ENCODE peak calls at places on chromosomes 3 and 15, in five cellular contexts. V is MM.1S, N is neural progenitor cell, E is OCI-LY7, H is SK-N-SH. W is an unnamed sample.

GRCh38 chr3:55189359-55189801 is 261.5 kb upstream of the LRTM1 start:
- DNase-seq in V (no peak), N (no peak), E (no peak), H (no peak), W (peak; percentile 29)

GRCh38 chr15:35013370-35013769 is 25.3 kb upstream of the ZNF770 start:
- DNase-seq in V (no peak), N (no peak), E (no peak), H (no peak), W (no peak)

GRCh38 chr15:79884204-79884596 is 12.6 kb downstream of the MTHFS start:
- DNase-seq in V (no peak), N (no peak), E (no peak), H (no peak), W (no peak)

GRCh38 chr3:40770046-40770445 is 245.3 kb downstream of the ZNF621 start:
- DNase-seq in V (no peak), N (no peak), E (no peak), H (no peak), W (no peak)

GRCh38 chr15:40902605-40903561 is 8.6 kb downstream of the VPS18 start:
- DNase-seq in V (no peak), N (peak; percentile 2), E (peak; percentile 80), H (no peak), W (no peak)

GRCh38 chr3:33063651-33064051 is 33.3 kb downstream of the GLB1 start:
- DNase-seq in V (peak; percentile 41), N (no peak), E (peak; percentile 60), H (no peak), W (peak; percentile 34)

GRCh38 chr3:146796078-146796477 is 190.9 kb upstream of the PLSCR5 start:
- DNase-seq in V (no peak), N (no peak), E (no peak), H (no peak), W (no peak)

GRCh38 chr3:54733079-54733478 is 194.8 kb downstream of the LRTM1 start:
- DNase-seq in V (no peak), N (no peak), E (no peak), H (peak; percentile 27), W (no peak)

GRCh38 chr3:10725067-10725466 is 91.0 kb upstream of the SLC6A11 start:
- DNase-seq in V (no peak), N (no peak), E (no peak), H (no peak), W (no peak)

GRCh38 chr3:70072180-70072579 is 72.6 kb downstream of the SAMMSON start:
- DNase-seq in V (no peak), N (no peak), E (no peak), H (no peak), W (peak; percentile 27)

GRCh38 chr3:185335799-185336198 is 27.1 kb upstream of the MAP3K13 start:
- DNase-seq in V (no peak), N (no peak), E (no peak), H (no peak), W (peak; percentile 69)

GRCh38 chr3:73028803-73029202 is 32.2 kb downstream of the PPP4R2 start:
- DNase-seq in V (no peak), N (no peak), E (no peak), H (no peak), W (no peak)

GRCh38 chr3:73021301-73021700 is 24.7 kb downstream of the PPP4R2 start:
- DNase-seq in V (no peak), N (no peak), E (no peak), H (no peak), W (no peak)

GRCh38 chr3:73026111-73026510 is 29.5 kb downstream of the PPP4R2 start:
- DNase-seq in V (no peak), N (no peak), E (no peak), H (no peak), W (no peak)

GRCh38 chr3:73026702-73027101 is 30.1 kb downstream of the PPP4R2 start:
- DNase-seq in V (no peak), N (no peak), E (no peak), H (no peak), W (no peak)

GRCh38 chr3:73024836-73025235 is 28.2 kb downstream of the PPP4R2 start:
- DNase-seq in V (no peak), N (no peak), E (no peak), H (no peak), W (no peak)
- H3K4me2 ChIP-seq in V (no peak overlapping the region), N (no peak overlapping the region), E (no peak overlapping the region), H (no peak overlapping the region), W (no peak overlapping the region)

GRCh38 chr15:47918877-47919276 is 201.6 kb downstream of the SEMA6D start:
- DNase-seq in V (no peak), N (no peak), E (no peak), H (no peak), W (no peak)

DNA sequence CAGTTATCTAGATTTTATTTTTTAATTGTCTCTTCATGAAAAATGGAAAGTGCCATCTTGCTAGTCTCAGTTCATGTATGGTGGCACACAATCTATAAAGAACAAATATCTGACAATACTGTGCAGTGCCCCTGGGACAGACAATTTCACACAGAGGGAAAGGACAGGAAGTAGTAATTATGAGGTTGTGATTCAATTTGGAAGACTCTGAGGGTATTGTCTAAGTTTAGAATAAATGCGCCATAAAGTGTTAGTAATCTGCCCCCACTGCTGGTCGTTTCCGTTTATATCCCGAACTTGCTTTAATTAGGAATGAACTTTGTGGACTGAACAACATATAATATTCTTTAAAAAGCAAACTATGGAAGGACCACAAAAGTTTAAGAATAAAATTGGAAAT is 196.4 kb upstream of the SLC24A5 start:
- DNase-seq in V (no peak), N (no peak), E (no peak), H (no peak), W (no peak)
- TF ChIP-seq EZH2phosphoT487 in V (no peak), N (no peak), E (no peak), H (no peak), W (no peak)

DNA sequence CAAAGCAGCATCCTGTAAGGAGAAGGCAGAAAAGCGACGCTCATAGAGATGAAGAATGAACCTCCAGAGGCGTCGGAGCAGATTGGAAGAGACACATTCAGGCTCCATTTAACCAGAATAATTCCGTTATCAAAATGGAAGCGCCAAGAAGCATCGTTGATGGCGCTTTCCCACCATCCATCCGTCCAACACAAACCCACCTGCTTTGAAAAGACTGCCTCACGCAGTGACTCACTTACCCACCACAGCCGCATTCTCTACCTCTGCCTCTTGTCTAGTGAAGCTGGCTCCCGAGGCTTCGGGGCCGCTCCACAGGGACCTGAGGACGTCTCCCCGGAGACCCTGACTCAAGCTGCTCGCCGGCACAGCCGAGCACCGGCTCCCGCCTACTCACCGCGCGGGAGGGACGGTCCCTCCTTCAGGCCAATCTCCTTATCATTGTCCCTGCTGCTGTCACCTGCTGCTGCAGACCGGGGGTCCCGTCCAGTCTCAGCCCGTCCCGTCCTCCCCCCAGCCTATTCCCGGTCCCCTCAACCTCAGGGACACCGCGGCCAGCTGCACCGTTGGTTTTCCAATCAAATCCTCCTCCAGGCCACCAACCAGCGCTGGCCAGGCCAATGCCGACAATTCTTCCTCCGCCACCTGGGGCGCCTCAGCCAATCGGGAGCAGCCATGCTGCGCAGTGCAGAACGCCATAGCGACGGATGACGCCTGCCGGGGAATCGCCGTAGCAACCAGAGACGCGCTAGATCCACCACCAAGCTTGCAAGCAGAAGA is at the start of gene NEK10:
- DNase-seq in V (peak; percentile 93), N (peak; percentile 97), E (peak; percentile 58), H (peak; percentile 94), W (peak; percentile 94)
- TF ChIP-seq CTCF in V (no peak), N (no peak), E (no peak), H (no peak), W (no peak)

GRCh38 chr3:138256022-138256421 is 68.9 kb downstream of the ARMC8 start:
- DNase-seq in V (no peak), N (no peak), E (no peak), H (no peak), W (no peak)
- H3K4me2 ChIP-seq in V (no peak overlapping the region), N (no peak overlapping the region), E (no peak overlapping the region), H (no peak overlapping the region), W (no peak overlapping the region)

GRCh38 chr15:66862111-66862815 is 160.2 kb downstream of the SMAD6 start:
- DNase-seq in V (no peak), N (no peak), E (no peak), H (no peak), W (no peak)

GRCh38 chr15:66859688-66860253 is 157.7 kb downstream of the SMAD6 start:
- DNase-seq in V (no peak), N (no peak), E (no peak), H (no peak), W (no peak)

GRCh38 chr15:66858423-66859207 is 156.6 kb downstream of the SMAD6 start:
- DNase-seq in V (no peak), N (no peak), E (no peak), H (no peak), W (no peak)

GRCh38 chr15:66862878-66863335 is 160.9 kb downstream of the SMAD6 start:
- DNase-seq in V (peak; percentile 78), N (peak; percentile 84), E (peak; percentile 83), H (peak; percentile 78), W (peak; percentile 91)

GRCh38 chr15:66860844-66861243 is 158.8 kb downstream of the SMAD6 start:
- DNase-seq in V (no peak), N (no peak), E (no peak), H (no peak), W (no peak)
- TF ChIP-seq EZH2phosphoT487 in V (no peak), N (no peak), E (no peak), H (no peak), W (no peak)

GRCh38 chr3:120198305-120198878 is 86.6 kb downstream of the GPR156 start:
- DNase-seq in V (no peak), N (no peak), E (peak; percentile 13), H (no peak), W (peak; percentile 32)
- TF ChIP-seq CTCF in V (peak; percentile 27), N (peak; percentile 18), E (peak; percentile 63), H (peak; percentile 48), W (peak; percentile 47)

W was measured in hepatocyte.